ENCODE peak calls at places on chromosomes 7 and 10, in four cellular contexts. Y is CD4-positive, CD25-positive, alpha-beta regulatory T cell; N is anterior cingulate cortex; B is NCI-H1048. C is an unnamed sample.

GRCh38 chr7:111866787-111867186 is 304.5 kb upstream of the IMMP2L start:
- DNase-seq in N (no peak), B (no peak), Y (no peak), C (no peak)

GRCh38 chr7:86339051-86339450 is 304.7 kb upstream of the GRM3 start:
- DNase-seq in Y (no peak), B (no peak), N (no peak), C (no peak)

GRCh38 chr10:103915794-103916193 is 2.2 kb downstream of the STN1 start:
- DNase-seq in Y (peak; percentile 45), B (no peak), N (no peak), C (no peak)

GRCh38 chr10:33214174-33214573 is 120.3 kb downstream of the NRP1 start:
- DNase-seq in B (no peak), Y (no peak), N (no peak), C (no peak)

GRCh38 chr10:132510174-132510611 is 27.4 kb upstream of the INPP5A start:
- DNase-seq in Y (no peak), B (no peak), N (no peak), C (no peak)

GRCh38 chr7:155375337-155376277 is 77.9 kb downstream of the INSIG1 start:
- DNase-seq in N (no peak), Y (no peak), B (no peak), C (no peak)

GRCh38 chr10:87845624-87846377 is 17.5 kb downstream of the KLLN start:
- DNase-seq in N (no peak), B (no peak), Y (no peak), C (no peak)

GRCh38 chr10:17910144-17910789 is 41.5 kb upstream of the SLC39A12 start:
- DNase-seq in Y (no peak), B (no peak), N (no peak), C (peak; percentile 10)

GRCh38 chr10:126588024-126588423 is 82.5 kb downstream of the C10orf90 start:
- DNase-seq in B (no peak), N (no peak), Y (no peak), C (no peak)

GRCh38 chr10:24446739-24447138 is 237.8 kb downstream of the KIAA1217 start:
- DNase-seq in B (no peak), Y (no peak), N (no peak), C (no peak)

GRCh38 chr7:157553256-157553655 is 216.5 kb downstream of the DNAJB6 start:
- DNase-seq in Y (no peak), B (no peak), N (no peak), C (no peak)

GRCh38 chr7:121081327-121081936 is 92.9 kb downstream of the CPED1 start:
- DNase-seq in Y (peak; percentile 44), N (no peak), B (peak; percentile 9), C (no peak)

GRCh38 chr7:45138433-45139267 is 18.9 kb upstream of the RAMP3 start:
- DNase-seq in B (no peak), N (no peak), Y (no peak), C (no peak)

GRCh38 chr7:117158941-117159705 is 163.7 kb downstream of the WNT2 start:
- DNase-seq in B (no peak), N (no peak), Y (no peak), C (no peak)